ENCODE peak calls at places on chromosomes 4 and X, in nine cellular contexts. S is lung; N is activated CD4-positive, alpha-beta T cell treated with anti-CD3 and anti-CD28 coated beads, Interleukin-2, amount 50 U/mL, for 1 hour; R is heart left ventricle; H is T-helper 2 cell; L is substantia nigra; O is activated T-cell treated with anti-CD3 and anti-CD28 coated beads, Interleukin-2, amount 50 U/mL, for 24 hours; X is CD8-positive, alpha-beta memory T cell; I is AG09309. M is an unnamed sample.

GRCh38 chr4:76998251-76998901 is 48.8 kb downstream of the SEPTIN11 start:
- DNase-seq in S (no peak), N (no peak), R (no peak), H (no peak), L (no peak), O (no peak), X (no peak), I (no peak), M (no peak)

GRCh38 chr4:163941221-163941865 is 446.9 kb downstream of the TMA16 start:
- DNase-seq in S (no peak), N (no peak), R (no peak), H (no peak), L (no peak), O (no peak), X (no peak), I (no peak), M (no peak)

GRCh38 chrX:1190596-1191145 is 21.8 kb downstream of the CRLF2 start:
- DNase-seq in S (no peak), N (no peak), R (no peak), H (no peak), L (no peak), O (no peak), X (no peak), I (no peak), M (no peak)

GRCh38 chrX:21723097-21723496 is 34.8 kb downstream of the SMPX start:
- DNase-seq in S (no peak), N (no peak), R (no peak), H (peak), L (no peak), O (no peak), X (no peak), I (no peak), M (no peak)

GRCh38 chr4:10606483-10607155 is 77.9 kb downstream of the CLNK start:
- DNase-seq in S (no peak), N (no peak), R (no peak), H (no peak), L (no peak), O (no peak), X (no peak), I (no peak), M (no peak)

GRCh38 chrX:20530319-20530979 is 263.7 kb upstream of the RPS6KA3 start:
- DNase-seq in S (peak), N (peak), R (peak), H (peak), L (no peak), O (peak), X (peak), I (peak), M (peak)

GRCh38 chr4:53558061-53558801 is 33.1 kb downstream of the LNX1 start:
- DNase-seq in S (no peak), N (no peak), R (no peak), H (no peak), L (peak), O (no peak), X (no peak), I (no peak), M (no peak)

GRCh38 chr4:183145773-183146172 is 46.7 kb downstream of the WWC2 start:
- DNase-seq in S (no peak), N (no peak), R (no peak), H (no peak), L (no peak), O (no peak), X (no peak), I (no peak), M (no peak)

GRCh38 chr4:121728798-121729226 is 32.0 kb upstream of the ANXA5 start:
- DNase-seq in S (no peak), N (no peak), R (no peak), H (no peak), L (no peak), O (no peak), X (no peak), I (peak), M (no peak)

GRCh38 chr4:95676190-95676589 is 127.4 kb upstream of the UNC5C start:
- DNase-seq in S (no peak), N (no peak), R (no peak), H (no peak), L (no peak), O (no peak), X (no peak), I (no peak), M (no peak)

GRCh38 chr4:89253935-89254334 is 53.7 kb downstream of the GPRIN3 start:
- DNase-seq in S (no peak), N (no peak), R (no peak), H (no peak), L (no peak), O (no peak), X (no peak), I (no peak), M (no peak)

GRCh38 chrX:111270339-111270738 is at the start of gene CAPN6:
- DNase-seq in S (no peak), N (no peak), R (no peak), H (no peak), L (no peak), O (no peak), X (no peak), I (no peak), M (no peak)

GRCh38 chr4:177938226-177938625 is 496.0 kb upstream of the AGA start:
- DNase-seq in S (no peak), N (no peak), R (no peak), H (no peak), L (no peak), O (no peak), X (no peak), I (no peak), M (no peak)

GRCh38 chr4:72119946-72120345 is 88.1 kb downstream of the NPFFR2 start:
- DNase-seq in S (no peak), N (no peak), R (no peak), H (no peak), L (no peak), O (no peak), X (no peak), I (no peak), M (no peak)

GRCh38 chrX:106039920-106040319 is 1.4 kb upstream of the SERPINA7 start:
- DNase-seq in S (no peak), N (no peak), R (no peak), H (no peak), L (no peak), O (no peak), X (no peak), I (no peak), M (no peak)

GRCh38 chr4:22488136-22488535 is 27.7 kb downstream of the ADGRA3 start:
- DNase-seq in S (no peak), N (no peak), R (no peak), H (no peak), L (no peak), O (no peak), X (no peak), I (no peak), M (no peak)

GRCh38 chr4:155734951-155735350 is 23.9 kb upstream of the GUCY1B1 start:
- DNase-seq in S (no peak), N (no peak), R (no peak), H (no peak), L (no peak), O (no peak), X (no peak), I (no peak), M (no peak)

GRCh38 chr4:181674315-181674714 is 568.9 kb upstream of the TENM3 start:
- DNase-seq in S (no peak), N (no peak), R (no peak), H (no peak), L (no peak), O (no peak), X (no peak), I (peak), M (no peak)

GRCh38 chr4:20255823-20256222 is 4.1 kb downstream of the SLIT2 start:
- DNase-seq in S (no peak), N (no peak), R (no peak), H (no peak), L (no peak), O (no peak), X (no peak), I (no peak), M (no peak)

GRCh38 chr4:612749-613125 is 12.6 kb upstream of the PDE6B start:
- DNase-seq in S (no peak), N (no peak), R (no peak), H (no peak), L (no peak), O (no peak), X (no peak), I (no peak), M (no peak)

GRCh38 chr4:180150818-180151217 is 2092.4 kb upstream of the TENM3 start:
- DNase-seq in S (no peak), N (no peak), R (no peak), H (no peak), L (no peak), O (no peak), X (no peak), I (no peak), M (no peak)

GRCh38 chrX:39613508-39613921 is 484.2 kb downstream of the BCOR start:
- DNase-seq in S (no peak), N (peak), R (peak), H (peak), L (no peak), O (peak), X (no peak), I (no peak), M (no peak)

GRCh38 chr4:147853706-147854105 is 121.8 kb downstream of the ARHGAP10 start:
- DNase-seq in S (no peak), N (no peak), R (no peak), H (no peak), L (no peak), O (no peak), X (no peak), I (peak), M (no peak)

GRCh38 chrX:24668111-24668510 is 21.0 kb upstream of the PCYT1B start:
- DNase-seq in S (no peak), N (no peak), R (peak), H (no peak), L (no peak), O (no peak), X (no peak), I (no peak), M (no peak)

GRCh38 chr4:111943796-111944203 is 201.5 kb upstream of the FAM241A start:
- DNase-seq in S (peak), N (no peak), R (no peak), H (peak), L (no peak), O (no peak), X (no peak), I (no peak), M (no peak)

GRCh38 chr4:41125558-41126311 is 88.6 kb downstream of the APBB2 start:
- DNase-seq in S (no peak), N (no peak), R (no peak), H (no peak), L (no peak), O (no peak), X (no peak), I (no peak), M (no peak)

GRCh38 chrX:150692837-150693781 is at the start of gene MTMR1:
- DNase-seq in S (no peak), N (peak), R (peak), H (peak), L (no peak), O (peak), X (peak), I (no peak), M (peak)

GRCh38 chr4:68346461-68346860 is 3.4 kb downstream of the YTHDC1 start:
- DNase-seq in S (no peak), N (no peak), R (no peak), H (peak), L (no peak), O (no peak), X (no peak), I (no peak), M (no peak)

GRCh38 chr4:143381171-143382118 is 44.8 kb downstream of the GAB1 start:
- DNase-seq in S (peak), N (no peak), R (peak), H (no peak), L (peak), O (no peak), X (no peak), I (no peak), M (no peak)

GRCh38 chrX:76148753-76149152 is 24.1 kb upstream of the PBDC1 start:
- DNase-seq in S (no peak), N (peak), R (peak), H (peak), L (no peak), O (peak), X (peak), I (no peak), M (peak)

GRCh38 chr4:122747883-122748282 is 15.4 kb downstream of the BBS12 start:
- DNase-seq in S (no peak), N (no peak), R (no peak), H (no peak), L (no peak), O (no peak), X (no peak), I (no peak), M (no peak)

GRCh38 chr4:169741569-169741968 is 16.2 kb downstream of the HPF1 start:
- DNase-seq in S (no peak), N (no peak), R (no peak), H (no peak), L (no peak), O (no peak), X (no peak), I (no peak), M (no peak)

GRCh38 chr4:19791422-19792113 is 460.1 kb upstream of the SLIT2 start:
- DNase-seq in S (no peak), N (no peak), R (no peak), H (no peak), L (no peak), O (no peak), X (no peak), I (no peak), M (no peak)